ENCODE peak calls at places on chromosomes 11 and 22, in five cellular contexts. One of them, this sample, is unnamed.

GRCh38 chr11:65562788-65563187 is 4.6 kb upstream of the LTBP3 start:
- DNase-seq in fibroblast of mammary gland: no peak
- DNase-seq in HepG2: no peak
- DNase-seq in right atrium auricular region: no peak
- DNase-seq in Peyer's patch: no peak
- DNase-seq in this sample: no peak

GRCh38 chr11:112925516-112926310 is 35.5 kb upstream of the NCAM1 start:
- DNase-seq in fibroblast of mammary gland: no peak
- DNase-seq in HepG2: no peak
- DNase-seq in right atrium auricular region: no peak
- DNase-seq in Peyer's patch: no peak
- DNase-seq in this sample: no peak

GRCh38 chr11:18265949-18266348 is at the start of gene SAA1:
- DNase-seq in fibroblast of mammary gland: peak
- DNase-seq in HepG2: no peak
- DNase-seq in right atrium auricular region: no peak
- DNase-seq in Peyer's patch: no peak
- DNase-seq in this sample: no peak

GRCh38 chr11:87740513-87740912 is 434.7 kb downstream of the RAB38 start:
- DNase-seq in fibroblast of mammary gland: no peak
- DNase-seq in HepG2: no peak
- DNase-seq in right atrium auricular region: no peak
- DNase-seq in Peyer's patch: no peak
- DNase-seq in this sample: no peak

GRCh38 chr11:13883042-13883441 is 79.5 kb upstream of the SPON1 start:
- DNase-seq in fibroblast of mammary gland: no peak
- DNase-seq in HepG2: no peak
- DNase-seq in right atrium auricular region: no peak
- DNase-seq in Peyer's patch: no peak
- DNase-seq in this sample: peak

GRCh38 chr11:102197759-102198158 is 87.5 kb downstream of the YAP1 start:
- DNase-seq in fibroblast of mammary gland: no peak
- DNase-seq in HepG2: peak
- DNase-seq in right atrium auricular region: no peak
- DNase-seq in Peyer's patch: no peak
- DNase-seq in this sample: no peak

GRCh38 chr11:85783758-85784157 is 27.2 kb downstream of the SYTL2 start:
- DNase-seq in fibroblast of mammary gland: no peak
- DNase-seq in HepG2: no peak
- DNase-seq in right atrium auricular region: no peak
- DNase-seq in Peyer's patch: no peak
- DNase-seq in this sample: no peak

GRCh38 chr22:31496735-31497146 is 405 bp downstream of the SFI1 start:
- DNase-seq in fibroblast of mammary gland: no peak
- DNase-seq in HepG2: no peak
- DNase-seq in right atrium auricular region: no peak
- DNase-seq in Peyer's patch: peak
- DNase-seq in this sample: peak

GRCh38 chr11:73939096-73939495 is 11.7 kb upstream of the DNAJB13 start:
- DNase-seq in fibroblast of mammary gland: no peak
- DNase-seq in HepG2: no peak
- DNase-seq in right atrium auricular region: no peak
- DNase-seq in Peyer's patch: no peak
- DNase-seq in this sample: no peak

GRCh38 chr11:14336507-14337503 is 22.2 kb downstream of the RRAS2 start:
- DNase-seq in fibroblast of mammary gland: peak
- DNase-seq in HepG2: peak
- DNase-seq in right atrium auricular region: no peak
- DNase-seq in Peyer's patch: no peak
- DNase-seq in this sample: no peak

DNA sequence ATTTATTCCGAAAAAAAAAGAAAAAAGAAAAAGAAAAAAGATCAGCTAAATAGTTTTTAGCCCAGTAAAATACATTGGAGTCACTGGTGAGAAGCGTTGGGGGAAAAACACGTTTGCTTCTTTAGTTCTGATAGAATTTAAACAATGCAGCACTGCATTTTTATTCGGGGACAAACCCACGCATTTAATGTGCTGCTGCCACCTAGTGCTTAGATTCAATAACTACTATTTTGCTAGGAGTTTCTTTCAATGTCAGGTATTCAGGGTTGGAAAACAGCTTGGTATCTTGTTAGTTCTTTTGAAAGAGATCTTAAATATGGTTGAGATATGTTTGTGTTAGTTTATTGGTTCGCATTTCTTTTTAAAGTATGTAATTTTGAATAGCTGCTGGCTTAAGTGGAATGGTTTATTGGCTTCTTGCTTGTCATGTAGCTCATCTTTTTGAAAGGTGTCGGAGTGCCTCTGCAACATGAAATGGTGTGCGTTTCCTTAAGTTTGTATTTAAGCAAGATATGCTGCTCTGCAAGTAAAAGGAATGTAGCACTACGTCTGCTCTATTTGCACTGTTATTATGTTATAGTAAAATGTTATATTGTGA is 41.9 kb downstream of the SVIP start:
- DNase-seq in fibroblast of mammary gland: peak
- DNase-seq in HepG2: peak
- DNase-seq in right atrium auricular region: no peak
- DNase-seq in Peyer's patch: peak
- DNase-seq in this sample: no peak
- TF ChIP-seq CTCF in fibroblast of mammary gland: peak
- TF ChIP-seq CTCF in HepG2: peak
- TF ChIP-seq CTCF in right atrium auricular region: peak
- TF ChIP-seq CTCF in Peyer's patch: peak
- TF ChIP-seq CTCF in this sample: peak

GRCh38 chr22:17366830-17367229 is 2.4 kb upstream of the CECR2 start:
- DNase-seq in fibroblast of mammary gland: no peak
- DNase-seq in HepG2: no peak
- DNase-seq in right atrium auricular region: no peak
- DNase-seq in Peyer's patch: peak
- DNase-seq in this sample: no peak
- TF ChIP-seq CTCF in fibroblast of mammary gland: peak
- TF ChIP-seq CTCF in HepG2: no peak
- TF ChIP-seq CTCF in right atrium auricular region: peak
- TF ChIP-seq CTCF in Peyer's patch: no peak
- TF ChIP-seq CTCF in this sample: peak

GRCh38 chr11:12603362-12604088 is 70.7 kb upstream of the TEAD1 start:
- DNase-seq in fibroblast of mammary gland: no peak
- DNase-seq in HepG2: no peak
- DNase-seq in right atrium auricular region: no peak
- DNase-seq in Peyer's patch: no peak
- DNase-seq in this sample: no peak

GRCh38 chr11:12600829-12601228 is 73.4 kb upstream of the TEAD1 start:
- DNase-seq in fibroblast of mammary gland: no peak
- DNase-seq in HepG2: peak
- DNase-seq in right atrium auricular region: no peak
- DNase-seq in Peyer's patch: no peak
- DNase-seq in this sample: no peak

GRCh38 chr11:12598330-12599256 is 75.6 kb upstream of the TEAD1 start:
- DNase-seq in fibroblast of mammary gland: peak
- DNase-seq in HepG2: no peak
- DNase-seq in right atrium auricular region: no peak
- DNase-seq in Peyer's patch: no peak
- DNase-seq in this sample: no peak

GRCh38 chr11:12602421-12602820 is 71.8 kb upstream of the TEAD1 start:
- DNase-seq in fibroblast of mammary gland: peak
- DNase-seq in HepG2: no peak
- DNase-seq in right atrium auricular region: no peak
- DNase-seq in Peyer's patch: no peak
- DNase-seq in this sample: no peak

DNA sequence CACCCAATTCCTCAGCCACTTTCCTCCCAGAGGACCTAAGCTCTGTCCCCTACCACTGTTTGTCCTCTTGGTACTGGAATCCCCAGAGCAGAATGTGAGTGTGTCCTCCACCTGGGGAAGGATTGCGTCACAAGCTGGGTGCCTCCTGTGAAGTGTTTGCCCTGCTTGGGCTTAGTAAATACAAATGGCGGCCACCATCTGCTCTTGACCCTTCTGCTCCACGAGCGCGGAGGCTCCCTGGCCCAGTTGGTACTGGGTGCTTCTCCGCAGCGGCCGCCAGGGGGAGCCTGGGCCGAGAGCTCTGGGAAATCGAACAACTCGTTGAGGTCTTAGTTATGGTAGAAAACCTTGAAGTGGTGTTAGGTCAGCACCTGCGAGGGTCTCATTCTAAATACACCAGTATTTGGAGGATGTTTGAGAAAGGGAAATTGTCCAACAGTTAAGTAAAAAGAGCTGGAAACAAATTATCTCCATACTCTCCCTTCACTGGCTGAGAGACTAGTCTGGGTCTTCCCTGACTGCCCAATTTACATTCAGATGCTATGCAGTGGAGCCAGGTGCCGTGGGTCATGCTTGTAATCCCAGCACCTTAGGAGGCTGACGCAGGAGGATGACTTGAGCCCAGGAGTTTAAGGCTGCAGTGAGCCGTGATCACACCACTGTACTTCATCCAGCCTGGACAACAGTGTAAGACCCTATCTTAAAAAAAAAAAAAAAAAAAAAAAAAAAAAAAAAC is 74.6 kb upstream of the TEAD1 start:
- DNase-seq in fibroblast of mammary gland: peak
- DNase-seq in HepG2: peak
- DNase-seq in right atrium auricular region: no peak
- DNase-seq in Peyer's patch: peak
- DNase-seq in this sample: peak
- TF ChIP-seq CTCF in fibroblast of mammary gland: peak
- TF ChIP-seq CTCF in HepG2: peak
- TF ChIP-seq CTCF in right atrium auricular region: peak
- TF ChIP-seq CTCF in Peyer's patch: peak
- TF ChIP-seq CTCF in this sample: peak

GRCh38 chr11:12184696-12185095 is 74.3 kb downstream of the MICAL2 start:
- DNase-seq in fibroblast of mammary gland: peak
- DNase-seq in HepG2: no peak
- DNase-seq in right atrium auricular region: no peak
- DNase-seq in Peyer's patch: no peak
- DNase-seq in this sample: no peak
- TF ChIP-seq CTCF in fibroblast of mammary gland: no peak
- TF ChIP-seq CTCF in HepG2: no peak
- TF ChIP-seq CTCF in right atrium auricular region: no peak
- TF ChIP-seq CTCF in Peyer's patch: no peak
- TF ChIP-seq CTCF in this sample: no peak

DNA sequence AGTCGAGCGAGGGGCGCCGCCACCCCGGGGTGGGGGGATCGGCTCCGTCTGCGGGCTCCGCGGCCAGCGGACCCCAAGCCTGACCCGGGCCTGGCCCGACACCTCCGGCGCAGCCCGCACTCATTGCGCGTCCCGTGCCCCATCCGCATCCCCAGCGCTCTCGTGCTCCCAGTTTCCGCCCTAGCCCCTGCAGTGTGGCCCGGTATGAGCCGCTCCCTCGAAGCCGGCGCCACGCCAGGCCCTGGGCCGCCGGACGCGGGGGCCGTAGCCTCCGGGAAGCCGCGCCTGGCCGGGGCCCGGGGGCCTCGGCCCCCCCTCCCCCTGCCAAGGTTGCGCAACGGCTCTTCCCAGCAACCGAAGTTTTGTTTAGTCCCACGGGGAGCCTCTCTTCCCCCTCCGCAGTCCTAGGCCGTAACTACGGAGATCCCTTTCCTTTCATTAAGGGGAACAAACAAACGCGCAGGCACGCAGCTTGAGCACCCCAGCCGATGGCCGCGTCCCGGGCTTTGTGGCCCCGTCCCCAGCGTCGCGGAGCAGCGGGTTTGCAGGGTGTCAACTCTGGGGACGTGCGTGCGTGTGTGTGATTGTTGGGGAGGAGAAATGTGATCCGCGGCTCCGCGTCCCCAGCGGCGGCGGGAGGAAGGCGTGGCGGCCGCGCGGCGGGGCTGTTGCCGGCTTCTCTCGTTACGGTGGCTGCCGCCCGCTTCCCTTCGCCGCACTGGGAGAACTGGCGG is 883 bp downstream of the HIPK3 start:
- DNase-seq in fibroblast of mammary gland: peak
- DNase-seq in HepG2: peak
- DNase-seq in right atrium auricular region: peak
- DNase-seq in Peyer's patch: peak
- DNase-seq in this sample: peak
- TF ChIP-seq CTCF in fibroblast of mammary gland: peak
- TF ChIP-seq CTCF in HepG2: peak
- TF ChIP-seq CTCF in right atrium auricular region: peak
- TF ChIP-seq CTCF in Peyer's patch: no peak
- TF ChIP-seq CTCF in this sample: peak

This sample was measured in lower lobe of right lung.